ENCODE peak calls at places on chromosomes 12 and 14, in four cellular contexts. D is NCI-H345, A is HCEC 1CT, X is fibroblast of the aortic adventitia. S is an unnamed sample.

GRCh38 chr14:24256960-24257359 is 6.0 kb downstream of the TGM1 start:
- DNase-seq in D (no peak), A (no peak), X (no peak), S (no peak)

GRCh38 chr14:29798078-29798477 is 129.6 kb downstream of the PRKD1 start:
- DNase-seq in D (no peak), A (no peak), X (no peak), S (no peak)

GRCh38 chr12:33427071-33427470 is 12.5 kb downstream of the SYT10 start:
- DNase-seq in D (peak; percentile 9), A (no peak), X (peak; percentile 31), S (no peak)

GRCh38 chr12:47207005-47207717 is 127.4 kb upstream of the AMIGO2 start:
- DNase-seq in D (no peak), A (no peak), X (no peak), S (no peak)

GRCh38 chr12:92629349-92630065 is 73.3 kb upstream of the PLEKHG7 start:
- DNase-seq in D (no peak), A (no peak), X (peak; percentile 14), S (peak; percentile 56)

GRCh38 chr14:93104961-93105360 is 10.8 kb downstream of the ITPK1 start:
- DNase-seq in D (no peak), A (no peak), X (no peak), S (no peak)

GRCh38 chr14:73269729-73270651 is 32.7 kb downstream of the PAPLN start:
- DNase-seq in D (no peak), A (no peak), X (peak; percentile 35), S (peak; percentile 32)

GRCh38 chr12:56469007-56469930 is 891 bp downstream of the SPRYD4 start:
- DNase-seq in D (no peak), A (no peak), X (no peak), S (no peak)

GRCh38 chr12:78359530-78359929 is 505.0 kb upstream of the SYT1 start:
- DNase-seq in D (no peak), A (peak; percentile 26), X (peak; percentile 79), S (peak; percentile 83)

GRCh38 chr14:23352506-23353432 is at the start of gene SLC22A17:
- DNase-seq in D (peak; percentile 70), A (no peak), X (peak; percentile 82), S (peak; percentile 74)

GRCh38 chr14:50762001-50762930 is 68.7 kb downstream of the NIN start:
- DNase-seq in D (no peak), A (peak; percentile 94), X (peak; percentile 37), S (peak; percentile 95)

GRCh38 chr12:106801167-106801708 is 26.8 kb downstream of the RIC8B start:
- DNase-seq in D (no peak), A (no peak), X (no peak), S (no peak)

GRCh38 chr14:22026527-22026926 is 352.9 kb upstream of the OR4E1 start:
- DNase-seq in D (no peak), A (no peak), X (no peak), S (no peak)

GRCh38 chr12:37672655-37673260 is 643.8 kb upstream of the ALG10B start:
- DNase-seq in D (no peak), A (no peak), X (peak; percentile 4), S (peak; percentile 1)

S was measured in foreskin fibroblast.